ENCODE peak calls at places on chromosomes 16 and 17, in eight cellular contexts. G is breast epithelium, V is prostate gland, T is SK-N-MC, J is SK-N-SH, S is suprapubic skin, H is Panc1, W is upper lobe of left lung. K is an unnamed sample.

GRCh38 chr17:67559381-67559966 is 158.3 kb upstream of the NOL11 start:
- DNase-seq in G (no peak), V (no peak), T (no peak), J (no peak), S (no peak), H (no peak), W (no peak), K (no peak)

GRCh38 chr17:78883090-78883532 is 19.9 kb downstream of the CEP295NL start:
- DNase-seq in G (peak), V (no peak), T (no peak), J (peak), S (peak), H (peak), W (no peak), K (peak)

GRCh38 chr17:1116602-1117001 is 63.2 kb downstream of the ABR start:
- DNase-seq in G (no peak), V (no peak), T (no peak), J (no peak), S (no peak), H (no peak), W (no peak), K (no peak)

GRCh38 chr16:69796285-69797118 is 34.4 kb downstream of the WWP2 start:
- DNase-seq in G (no peak), V (peak), T (no peak), J (peak), S (no peak), H (peak), W (no peak), K (no peak)

GRCh38 chr17:61392679-61393078 is 7.0 kb upstream of the TBX2 start:
- DNase-seq in G (no peak), V (no peak), T (no peak), J (no peak), S (no peak), H (no peak), W (no peak), K (no peak)

GRCh38 chr16:86563489-86564345 is 2.9 kb upstream of the FOXC2 start:
- DNase-seq in G (peak), V (peak), T (peak), J (peak), S (peak), H (no peak), W (peak), K (peak)

GRCh38 chr17:71098071-71098470 is 928.7 kb downstream of the KCNJ2 start:
- DNase-seq in G (no peak), V (no peak), T (no peak), J (no peak), S (no peak), H (no peak), W (no peak), K (no peak)

GRCh38 chr17:73711184-73711583 is 66.9 kb upstream of the SDK2 start:
- DNase-seq in G (no peak), V (no peak), T (no peak), J (no peak), S (no peak), H (no peak), W (no peak), K (no peak)

GRCh38 chr17:74904687-74905409 is 11.4 kb upstream of the FADS6 start:
- DNase-seq in G (no peak), V (no peak), T (no peak), J (no peak), S (no peak), H (no peak), W (no peak), K (no peak)

GRCh38 chr17:8359769-8360168 is 16.7 kb downstream of the KRABD2 start:
- DNase-seq in G (no peak), V (no peak), T (no peak), J (no peak), S (no peak), H (no peak), W (no peak), K (no peak)

GRCh38 chr16:1527836-1528811 is 5.3 kb upstream of the TMEM204 start:
- DNase-seq in G (no peak), V (no peak), T (no peak), J (no peak), S (no peak), H (no peak), W (peak), K (no peak)

GRCh38 chr17:16974569-16975265 is 2.8 kb upstream of the TNFRSF13B start:
- DNase-seq in G (no peak), V (no peak), T (no peak), J (no peak), S (peak), H (no peak), W (no peak), K (no peak)

GRCh38 chr16:79296491-79296890 is 304.0 kb downstream of the MAF start:
- DNase-seq in G (no peak), V (no peak), T (no peak), J (no peak), S (no peak), H (no peak), W (no peak), K (no peak)

GRCh38 chr16:79163666-79164377 is 436.7 kb downstream of the MAF start:
- DNase-seq in G (no peak), V (no peak), T (no peak), J (no peak), S (no peak), H (no peak), W (no peak), K (no peak)

GRCh38 chr17:76318586-76318985 is 10.5 kb upstream of the QRICH2 start:
- DNase-seq in G (no peak), V (no peak), T (no peak), J (no peak), S (no peak), H (no peak), W (no peak), K (no peak)

GRCh38 chr17:29145289-29146058 is 34.7 kb downstream of the MYO18A start:
- DNase-seq in G (no peak), V (peak), T (peak), J (peak), S (no peak), H (no peak), W (no peak), K (peak)

GRCh38 chr16:89308391-89309333 is 91.2 kb downstream of the ZNF778 start:
- DNase-seq in G (no peak), V (no peak), T (no peak), J (peak), S (no peak), H (no peak), W (no peak), K (peak)

GRCh38 chr16:19520861-19521331 is 1.0 kb downstream of the GDE1 start:
- DNase-seq in G (no peak), V (no peak), T (no peak), J (no peak), S (no peak), H (peak), W (no peak), K (no peak)

GRCh38 chr16:4385066-4385788 is 13.6 kb downstream of the VASN start:
- DNase-seq in G (no peak), V (no peak), T (no peak), J (peak), S (no peak), H (no peak), W (peak), K (no peak)

GRCh38 chr16:23905027-23905426 is 69.2 kb downstream of the PRKCB start:
- DNase-seq in G (no peak), V (peak), T (no peak), J (no peak), S (no peak), H (peak), W (peak), K (no peak)

GRCh38 chr16:802914-803750 is 2.6 kb upstream of the GNG13 start:
- DNase-seq in G (no peak), V (no peak), T (no peak), J (no peak), S (no peak), H (no peak), W (peak), K (no peak)

GRCh38 chr16:3180445-3180878 is 7.5 kb upstream of the OR1F1 start:
- DNase-seq in G (no peak), V (no peak), T (no peak), J (no peak), S (no peak), H (no peak), W (no peak), K (peak)

GRCh38 chr16:52528393-52529080 is 18.4 kb downstream of the TOX3 start:
- DNase-seq in G (no peak), V (no peak), T (no peak), J (no peak), S (no peak), H (no peak), W (no peak), K (no peak)

GRCh38 chr16:60077791-60078280 is 1343.7 kb upstream of the GOT2 start:
- DNase-seq in G (no peak), V (no peak), T (no peak), J (no peak), S (no peak), H (no peak), W (no peak), K (no peak)

GRCh38 chr17:77723071-77723908 is 235.2 kb upstream of the TNRC6C start:
- DNase-seq in G (no peak), V (no peak), T (no peak), J (no peak), S (no peak), H (no peak), W (no peak), K (no peak)

GRCh38 chr17:17729620-17730249 is 48.5 kb downstream of the RAI1 start:
- DNase-seq in G (no peak), V (peak), T (no peak), J (peak), S (no peak), H (peak), W (no peak), K (no peak)

GRCh38 chr16:54489225-54489781 is 202.7 kb upstream of the IRX3 start:
- DNase-seq in G (no peak), V (no peak), T (no peak), J (no peak), S (no peak), H (no peak), W (no peak), K (no peak)

GRCh38 chr17:226108-226772 is 44.8 kb upstream of the DOC2B start:
- DNase-seq in G (no peak), V (no peak), T (no peak), J (no peak), S (peak), H (no peak), W (no peak), K (peak)

GRCh38 chr16:30987581-30988190 is 2.7 kb downstream of the HSD3B7 start:
- DNase-seq in G (no peak), V (no peak), T (no peak), J (no peak), S (no peak), H (no peak), W (no peak), K (no peak)

GRCh38 chr16:19210175-19210924 is 42.3 kb downstream of the SYT17 start:
- DNase-seq in G (no peak), V (no peak), T (no peak), J (no peak), S (no peak), H (no peak), W (no peak), K (no peak)

GRCh38 chr17:68197997-68198930 is 49.6 kb upstream of the AMZ2 start:
- DNase-seq in G (peak), V (no peak), T (no peak), J (peak), S (no peak), H (no peak), W (peak), K (no peak)

DNA sequence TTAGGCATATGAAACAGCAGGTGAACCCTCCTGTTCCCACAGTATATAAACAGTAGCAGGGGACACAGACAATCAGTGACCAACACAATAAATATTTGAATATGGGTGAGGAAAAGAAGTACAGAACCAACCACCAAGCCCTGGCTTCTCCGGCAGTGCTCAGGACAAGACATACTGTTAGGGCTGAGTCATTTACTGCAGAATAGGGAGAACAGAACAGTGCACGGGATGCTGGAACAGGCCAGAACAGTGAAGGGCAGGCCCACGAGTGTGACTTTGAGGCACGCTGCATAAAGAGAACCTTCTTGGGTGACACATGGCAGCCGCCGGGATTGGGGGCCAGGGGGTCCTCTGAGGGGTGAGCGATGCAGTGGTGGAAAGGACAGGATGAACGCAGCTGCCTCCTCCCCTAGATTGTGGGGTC is 160.4 kb downstream of the CMIP start:
- DNase-seq in G (no peak), V (peak), T (no peak), J (no peak), S (no peak), H (no peak), W (peak), K (no peak)
- TF ChIP-seq POLR2AphosphoS5 in G (no peak), V (peak), T (no peak), J (no peak), S (no peak), H (no peak), W (no peak), K (no peak)

GRCh38 chr17:27633312-27634025 is 2.5 kb downstream of the LGALS9 start:
- DNase-seq in G (no peak), V (no peak), T (no peak), J (no peak), S (no peak), H (no peak), W (no peak), K (peak)
- TF ChIP-seq POLR2AphosphoS5 in G (no peak), V (peak), T (no peak), J (no peak), S (no peak), H (no peak), W (no peak), K (no peak)

DNA sequence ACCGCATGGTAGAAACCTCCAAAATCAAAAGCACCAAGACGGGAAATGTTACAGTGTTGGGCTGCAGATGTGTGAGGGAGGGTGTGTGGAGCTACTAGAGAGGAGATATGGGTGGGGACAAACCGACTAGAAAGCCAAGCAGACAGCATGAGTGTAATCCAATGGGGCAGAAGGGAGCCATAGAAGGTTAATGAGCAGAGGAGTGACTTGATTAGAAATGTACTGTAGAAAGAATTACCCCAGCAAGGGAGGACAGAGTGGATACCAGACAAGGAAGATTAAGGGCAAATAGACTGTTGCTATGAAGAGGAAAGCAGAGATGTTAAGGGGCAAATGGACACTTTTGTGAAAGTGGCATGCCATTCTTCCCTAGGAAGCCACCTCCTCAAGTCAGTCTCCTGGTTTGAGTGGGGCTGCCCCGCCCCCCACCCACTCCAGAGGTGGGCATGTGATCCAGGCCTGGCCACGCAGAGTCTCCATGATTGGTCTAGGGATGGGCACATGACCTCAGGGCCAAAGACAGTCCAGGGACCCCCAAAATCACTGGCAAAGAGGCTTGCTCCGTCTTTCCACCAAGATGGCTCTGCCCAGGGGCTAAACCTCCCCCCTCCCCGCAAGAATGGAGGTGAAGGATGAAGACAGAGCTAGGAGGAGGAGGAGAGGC is 4.3 kb downstream of the COTL1 start:
- DNase-seq in G (no peak), V (no peak), T (no peak), J (no peak), S (no peak), H (no peak), W (no peak), K (no peak)
- TF ChIP-seq POLR2AphosphoS5 in G (no peak), V (no peak), T (no peak), J (no peak), S (no peak), H (no peak), W (no peak), K (no peak)

GRCh38 chr16:10972108-10972955 is 28.0 kb downstream of the CLEC16A start:
- DNase-seq in G (no peak), V (no peak), T (no peak), J (no peak), S (no peak), H (no peak), W (no peak), K (no peak)
- TF ChIP-seq POLR2AphosphoS5 in G (no peak), V (no peak), T (no peak), J (no peak), S (no peak), H (no peak), W (no peak), K (no peak)

GRCh38 chr17:31527606-31528005 is 136.1 kb downstream of the RAB11FIP4 start:
- DNase-seq in G (no peak), V (peak), T (no peak), J (no peak), S (no peak), H (no peak), W (no peak), K (peak)
- TF ChIP-seq POLR2AphosphoS5 in G (no peak), V (peak), T (no peak), J (no peak), S (no peak), H (no peak), W (no peak), K (no peak)

GRCh38 chr16:14308357-14308723 is 237.2 kb downstream of the MRTFB start:
- DNase-seq in G (no peak), V (no peak), T (no peak), J (no peak), S (no peak), H (no peak), W (no peak), K (peak)
- TF ChIP-seq POLR2AphosphoS5 in G (no peak), V (no peak), T (no peak), J (no peak), S (no peak), H (no peak), W (no peak), K (no peak)

GRCh38 chr16:67459066-67459857 is 21.7 kb downstream of the ATP6V0D1 start:
- DNase-seq in G (peak), V (peak), T (no peak), J (peak), S (no peak), H (no peak), W (peak), K (no peak)
- TF ChIP-seq POLR2AphosphoS5 in G (peak), V (peak), T (no peak), J (no peak), S (no peak), H (no peak), W (no peak), K (peak)

GRCh38 chr17:50425682-50426471 is at the start of gene ACSF2:
- DNase-seq in G (peak), V (peak), T (no peak), J (peak), S (peak), H (no peak), W (peak), K (peak)
- TF ChIP-seq POLR2AphosphoS5 in G (peak), V (peak), T (peak), J (peak), S (no peak), H (no peak), W (peak), K (peak)

GRCh38 chr17:43468746-43469544 is 14.8 kb upstream of the DHX8 start:
- DNase-seq in G (no peak), V (no peak), T (no peak), J (no peak), S (no peak), H (no peak), W (no peak), K (no peak)

GRCh38 chr17:43465049-43465448 is 18.7 kb upstream of the DHX8 start:
- DNase-seq in G (no peak), V (no peak), T (no peak), J (no peak), S (no peak), H (no peak), W (no peak), K (no peak)

GRCh38 chr17:43471801-43472200 is 12.0 kb upstream of the DHX8 start:
- DNase-seq in G (no peak), V (no peak), T (no peak), J (no peak), S (no peak), H (no peak), W (no peak), K (no peak)

GRCh38 chr17:43464046-43464445 is 19.7 kb upstream of the DHX8 start:
- DNase-seq in G (no peak), V (no peak), T (no peak), J (no peak), S (no peak), H (no peak), W (no peak), K (no peak)

DNA sequence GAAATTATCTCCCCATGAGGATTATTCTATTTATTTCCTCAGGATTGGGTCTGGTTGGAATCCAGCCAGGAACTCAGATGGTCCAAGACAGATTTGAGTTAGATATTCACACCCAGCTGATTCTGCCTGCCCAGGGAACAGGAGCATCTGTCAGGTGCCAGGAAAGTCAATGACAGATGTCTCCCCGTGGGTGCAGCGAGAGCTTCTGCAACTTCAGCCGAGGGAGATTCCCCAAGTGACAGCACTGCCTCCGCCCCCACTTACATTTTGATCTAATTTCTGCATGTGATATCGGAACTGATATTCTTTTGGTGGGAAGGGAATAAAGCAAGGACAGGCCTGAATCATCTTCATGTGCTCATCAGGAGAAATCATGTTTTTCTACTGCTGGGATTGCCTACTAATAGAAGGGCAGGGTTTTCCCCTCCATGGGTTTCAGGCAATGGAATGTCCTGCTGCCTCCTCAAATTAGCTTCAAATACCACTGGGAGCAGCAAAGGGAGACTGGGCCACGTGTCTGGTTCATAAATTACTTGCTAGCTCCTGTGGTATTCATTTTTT is 15.7 kb upstream of the DHX8 start:
- DNase-seq in G (no peak), V (no peak), T (no peak), J (no peak), S (no peak), H (no peak), W (no peak), K (no peak)
- TF ChIP-seq POLR2AphosphoS5 in G (peak), V (no peak), T (no peak), J (peak), S (no peak), H (no peak), W (peak), K (no peak)

K was measured in spleen.